ENCODE peak calls at places on chromosomes 2 and 18, in seven cellular contexts. T is stomach; N is KG1; Q is HT1080; K is NCI-H1048; F is activated CD4-positive, alpha-beta T cell treated with anti-CD3 and anti-CD28 coated beads, Interleukin-2, amount 50 U/mL, for 24 hours; P is AG04449. R is an unnamed sample.
A peak's percentile ranks its signal among the peaks of the same experiment; 100 is the strongest.

GRCh38 chr2:84901593-84902120 is 3.8 kb upstream of the TMSB10 start:
- DNase-seq in K (no peak), T (no peak), Q (peak; percentile 79), F (no peak), N (no peak), P (no peak), R (no peak)

GRCh38 chr2:217273851-217274250 is 414.0 kb upstream of the TNP1 start:
- DNase-seq in K (no peak), T (no peak), F (no peak), P (no peak), N (no peak), Q (no peak), R (no peak)

GRCh38 chr2:218329826-218330651 is 26.6 kb upstream of the CATIP start:
- DNase-seq in Q (no peak), K (no peak), T (no peak), N (no peak), P (no peak), F (no peak), R (peak; percentile 26)

GRCh38 chr18:75268206-75268605 is 57.6 kb downstream of the TSHZ1 start:
- DNase-seq in P (no peak), T (no peak), F (no peak), N (no peak), K (no peak), Q (no peak), R (no peak)

GRCh38 chr18:46374850-46375249 is 270.7 kb downstream of the HAUS1 start:
- DNase-seq in N (no peak), T (peak; percentile 27), F (no peak), P (no peak), Q (no peak), K (no peak), R (no peak)

GRCh38 chr2:239959059-239959971 is 65.8 kb downstream of the NDUFA10 start:
- DNase-seq in P (no peak), T (no peak), Q (no peak), N (no peak), F (no peak), K (no peak), R (no peak)

GRCh38 chr2:199273043-199273647 is 184.6 kb downstream of the SATB2 start:
- DNase-seq in F (no peak), T (no peak), K (no peak), Q (peak; percentile 54), P (peak; percentile 47), N (no peak), R (no peak)

GRCh38 chr2:105510761-105511669 is 112.2 kb upstream of the FHL2 start:
- DNase-seq in T (no peak), N (no peak), F (no peak), P (no peak), K (no peak), Q (peak; percentile 31), R (no peak)

GRCh38 chr18:63317982-63318881 is 1.3 kb downstream of the BCL2 start:
- DNase-seq in N (peak; percentile 32), K (no peak), F (peak; percentile 74), Q (no peak), P (no peak), T (peak; percentile 63), R (peak; percentile 85)

GRCh38 chr18:63177822-63178525 is 141.6 kb downstream of the BCL2 start:
- DNase-seq in Q (no peak), T (no peak), N (no peak), F (no peak), P (no peak), K (peak; percentile 59), R (no peak)

GRCh38 chr2:39119732-39120520 is 925 bp downstream of the SOS1 start:
- DNase-seq in Q (peak; percentile 44), P (no peak), T (peak; percentile 70), N (peak; percentile 57), K (no peak), F (peak; percentile 21), R (peak; percentile 73)

GRCh38 chr18:27952741-27953140 is 224.2 kb downstream of the CDH2 start:
- DNase-seq in T (no peak), K (no peak), Q (no peak), N (no peak), P (no peak), F (no peak), R (no peak)

GRCh38 chr18:69387181-69387580 is 13.5 kb upstream of the DOK6 start:
- DNase-seq in P (no peak), N (no peak), T (no peak), K (no peak), Q (peak; percentile 25), F (no peak), R (no peak)

GRCh38 chr2:173631123-173631450 is 276.4 kb downstream of the CDCA7 start:
- DNase-seq in Q (peak; percentile 6), K (no peak), F (no peak), T (no peak), N (no peak), P (no peak), R (no peak)

GRCh38 chr2:2566396-2567323 is 235.6 kb upstream of the MYT1L start:
- DNase-seq in Q (no peak), P (no peak), N (no peak), F (no peak), K (no peak), T (no peak), R (no peak)

GRCh38 chr18:30971338-30971956 is 71.1 kb downstream of the DSC3 start:
- DNase-seq in Q (peak; percentile 32), P (no peak), K (peak; percentile 29), T (no peak), N (peak; percentile 33), F (no peak), R (no peak)

GRCh38 chr2:134988994-134989605 is 58.1 kb downstream of the MAP3K19 start:
- DNase-seq in N (no peak), K (no peak), P (no peak), F (no peak), T (no peak), Q (no peak), R (no peak)

GRCh38 chr2:73285162-73285739 is 973 bp upstream of the FBXO41 start:
- DNase-seq in K (no peak), T (no peak), Q (no peak), F (no peak), P (no peak), N (peak; percentile 77), R (peak; percentile 76)

GRCh38 chr2:60823694-60824305 is 57.6 kb upstream of the REL start:
- DNase-seq in F (no peak), N (no peak), T (no peak), Q (no peak), P (no peak), K (no peak), R (no peak)

GRCh38 chr2:150911766-150912280 is 349.8 kb downstream of the RBM43 start:
- DNase-seq in P (peak; percentile 61), F (no peak), Q (peak; percentile 76), K (no peak), T (peak; percentile 27), N (no peak), R (no peak)

R was measured in memory B cell.